ENCODE peak calls at places on chromosomes 13 and 19, in eight cellular contexts. One of them, this sample, is unnamed.

GRCh38 chr13:110771194-110771593 is 57.7 kb downstream of the ING1 start:
- DNase-seq in neural progenitor cell: no peak
- DNase-seq in CD4-positive, alpha-beta T cell: no peak
- DNase-seq in HFFc6: no peak
- DNase-seq in IMR-90: peak; percentile 29
- DNase-seq in progenitor cell of endocrine pancreas: no peak
- DNase-seq in activated B cell treated with CpG ODN at 0.5 μM for 24 hours: no peak
- DNase-seq in esophagus squamous epithelium: no peak
- DNase-seq in this sample: no peak

GRCh38 chr13:95355491-95355890 is 54.2 kb upstream of the ABCC4 start:
- DNase-seq in neural progenitor cell: no peak
- DNase-seq in CD4-positive, alpha-beta T cell: no peak
- DNase-seq in HFFc6: peak; percentile 52
- DNase-seq in IMR-90: peak; percentile 78
- DNase-seq in progenitor cell of endocrine pancreas: no peak
- DNase-seq in activated B cell treated with CpG ODN at 0.5 μM for 24 hours: no peak
- DNase-seq in esophagus squamous epithelium: no peak
- DNase-seq in this sample: no peak

GRCh38 chr13:46211116-46211515 is 612 bp upstream of the LRRC63 start:
- DNase-seq in neural progenitor cell: no peak
- DNase-seq in CD4-positive, alpha-beta T cell: peak; percentile 13
- DNase-seq in HFFc6: no peak
- DNase-seq in IMR-90: no peak
- DNase-seq in progenitor cell of endocrine pancreas: no peak
- DNase-seq in activated B cell treated with CpG ODN at 0.5 μM for 24 hours: no peak
- DNase-seq in esophagus squamous epithelium: no peak
- DNase-seq in this sample: no peak

GRCh38 chr13:46173656-46174055 is 8.3 kb downstream of the LCP1 start:
- DNase-seq in neural progenitor cell: no peak
- DNase-seq in CD4-positive, alpha-beta T cell: no peak
- DNase-seq in HFFc6: no peak
- DNase-seq in IMR-90: no peak
- DNase-seq in progenitor cell of endocrine pancreas: no peak
- DNase-seq in activated B cell treated with CpG ODN at 0.5 μM for 24 hours: no peak
- DNase-seq in esophagus squamous epithelium: no peak
- DNase-seq in this sample: no peak

GRCh38 chr13:26487781-26488180 is 69.7 kb upstream of the WASF3 start:
- DNase-seq in neural progenitor cell: no peak
- DNase-seq in CD4-positive, alpha-beta T cell: no peak
- DNase-seq in HFFc6: no peak
- DNase-seq in IMR-90: no peak
- DNase-seq in progenitor cell of endocrine pancreas: no peak
- DNase-seq in activated B cell treated with CpG ODN at 0.5 μM for 24 hours: no peak
- DNase-seq in esophagus squamous epithelium: no peak
- DNase-seq in this sample: no peak

GRCh38 chr13:36190771-36191170 is 23.6 kb downstream of the SOHLH2 start:
- DNase-seq in neural progenitor cell: no peak
- DNase-seq in CD4-positive, alpha-beta T cell: no peak
- DNase-seq in HFFc6: no peak
- DNase-seq in IMR-90: no peak
- DNase-seq in progenitor cell of endocrine pancreas: no peak
- DNase-seq in activated B cell treated with CpG ODN at 0.5 μM for 24 hours: no peak
- DNase-seq in esophagus squamous epithelium: no peak
- DNase-seq in this sample: no peak

GRCh38 chr13:112956516-112957294 is 12.3 kb upstream of the MCF2L start:
- DNase-seq in neural progenitor cell: peak; percentile 81
- DNase-seq in CD4-positive, alpha-beta T cell: no peak
- DNase-seq in HFFc6: no peak
- DNase-seq in IMR-90: no peak
- DNase-seq in progenitor cell of endocrine pancreas: no peak
- DNase-seq in activated B cell treated with CpG ODN at 0.5 μM for 24 hours: no peak
- DNase-seq in esophagus squamous epithelium: no peak
- DNase-seq in this sample: no peak

GRCh38 chr13:79434578-79434977 is 28.5 kb upstream of the RBM26 start:
- DNase-seq in neural progenitor cell: no peak
- DNase-seq in CD4-positive, alpha-beta T cell: no peak
- DNase-seq in HFFc6: peak; percentile 55
- DNase-seq in IMR-90: peak; percentile 42
- DNase-seq in progenitor cell of endocrine pancreas: no peak
- DNase-seq in activated B cell treated with CpG ODN at 0.5 μM for 24 hours: no peak
- DNase-seq in esophagus squamous epithelium: no peak
- DNase-seq in this sample: no peak

GRCh38 chr13:46667687-46668281 is 114.8 kb downstream of the LRCH1 start:
- DNase-seq in neural progenitor cell: no peak
- DNase-seq in CD4-positive, alpha-beta T cell: no peak
- DNase-seq in HFFc6: no peak
- DNase-seq in IMR-90: no peak
- DNase-seq in progenitor cell of endocrine pancreas: no peak
- DNase-seq in activated B cell treated with CpG ODN at 0.5 μM for 24 hours: no peak
- DNase-seq in esophagus squamous epithelium: no peak
- DNase-seq in this sample: no peak

GRCh38 chr13:88656751-88657150 is 985.6 kb downstream of the SLITRK5 start:
- DNase-seq in neural progenitor cell: no peak
- DNase-seq in CD4-positive, alpha-beta T cell: no peak
- DNase-seq in HFFc6: no peak
- DNase-seq in IMR-90: no peak
- DNase-seq in progenitor cell of endocrine pancreas: no peak
- DNase-seq in activated B cell treated with CpG ODN at 0.5 μM for 24 hours: no peak
- DNase-seq in esophagus squamous epithelium: no peak
- DNase-seq in this sample: no peak

GRCh38 chr19:22619371-22619770 is 14.8 kb upstream of the ZNF492 start:
- DNase-seq in neural progenitor cell: no peak
- DNase-seq in CD4-positive, alpha-beta T cell: no peak
- DNase-seq in HFFc6: no peak
- DNase-seq in IMR-90: no peak
- DNase-seq in progenitor cell of endocrine pancreas: no peak
- DNase-seq in activated B cell treated with CpG ODN at 0.5 μM for 24 hours: no peak
- DNase-seq in esophagus squamous epithelium: no peak
- DNase-seq in this sample: no peak

GRCh38 chr13:76600086-76600485 is 286.1 kb downstream of the KCTD12 start:
- DNase-seq in neural progenitor cell: no peak
- DNase-seq in CD4-positive, alpha-beta T cell: no peak
- DNase-seq in HFFc6: no peak
- DNase-seq in IMR-90: no peak
- DNase-seq in progenitor cell of endocrine pancreas: no peak
- DNase-seq in activated B cell treated with CpG ODN at 0.5 μM for 24 hours: no peak
- DNase-seq in esophagus squamous epithelium: no peak
- DNase-seq in this sample: no peak

GRCh38 chr19:38980583-38981374 is 5.2 kb upstream of the FBXO17 start:
- DNase-seq in neural progenitor cell: no peak
- DNase-seq in CD4-positive, alpha-beta T cell: no peak
- DNase-seq in HFFc6: no peak
- DNase-seq in IMR-90: no peak
- DNase-seq in progenitor cell of endocrine pancreas: no peak
- DNase-seq in activated B cell treated with CpG ODN at 0.5 μM for 24 hours: no peak
- DNase-seq in esophagus squamous epithelium: no peak
- DNase-seq in this sample: no peak

GRCh38 chr13:22220186-22221160 is 549.6 kb downstream of the FGF9 start:
- DNase-seq in neural progenitor cell: peak; percentile 73
- DNase-seq in CD4-positive, alpha-beta T cell: no peak
- DNase-seq in HFFc6: no peak
- DNase-seq in IMR-90: no peak
- DNase-seq in progenitor cell of endocrine pancreas: no peak
- DNase-seq in activated B cell treated with CpG ODN at 0.5 μM for 24 hours: no peak
- DNase-seq in esophagus squamous epithelium: no peak
- DNase-seq in this sample: no peak

GRCh38 chr19:8361921-8362793 is 1.8 kb upstream of the ANGPTL4 start:
- DNase-seq in neural progenitor cell: no peak
- DNase-seq in CD4-positive, alpha-beta T cell: no peak
- DNase-seq in HFFc6: peak; percentile 98
- DNase-seq in IMR-90: peak; percentile 99
- DNase-seq in progenitor cell of endocrine pancreas: no peak
- DNase-seq in activated B cell treated with CpG ODN at 0.5 μM for 24 hours: no peak
- DNase-seq in esophagus squamous epithelium: no peak
- DNase-seq in this sample: no peak

GRCh38 chr13:95585867-95586266 is 33.3 kb downstream of the CLDN10 start:
- DNase-seq in neural progenitor cell: no peak
- DNase-seq in CD4-positive, alpha-beta T cell: no peak
- DNase-seq in HFFc6: no peak
- DNase-seq in IMR-90: no peak
- DNase-seq in progenitor cell of endocrine pancreas: no peak
- DNase-seq in activated B cell treated with CpG ODN at 0.5 μM for 24 hours: no peak
- DNase-seq in esophagus squamous epithelium: no peak
- DNase-seq in this sample: no peak

GRCh38 chr19:55473613-55474012 is 2.8 kb upstream of the ZNF628 start:
- DNase-seq in neural progenitor cell: peak; percentile 49
- DNase-seq in CD4-positive, alpha-beta T cell: no peak
- DNase-seq in HFFc6: no peak
- DNase-seq in IMR-90: no peak
- DNase-seq in progenitor cell of endocrine pancreas: no peak
- DNase-seq in activated B cell treated with CpG ODN at 0.5 μM for 24 hours: no peak
- DNase-seq in esophagus squamous epithelium: no peak
- DNase-seq in this sample: no peak

GRCh38 chr13:44904982-44905381 is 84.3 kb downstream of the NUFIP1 start:
- DNase-seq in neural progenitor cell: no peak
- DNase-seq in CD4-positive, alpha-beta T cell: no peak
- DNase-seq in HFFc6: peak; percentile 97
- DNase-seq in IMR-90: peak; percentile 97
- DNase-seq in progenitor cell of endocrine pancreas: no peak
- DNase-seq in activated B cell treated with CpG ODN at 0.5 μM for 24 hours: no peak
- DNase-seq in esophagus squamous epithelium: no peak
- DNase-seq in this sample: no peak

GRCh38 chr13:33514362-33514761 is 228.8 kb upstream of the STARD13 start:
- DNase-seq in neural progenitor cell: peak; percentile 36
- DNase-seq in CD4-positive, alpha-beta T cell: no peak
- DNase-seq in HFFc6: no peak
- DNase-seq in IMR-90: no peak
- DNase-seq in progenitor cell of endocrine pancreas: no peak
- DNase-seq in activated B cell treated with CpG ODN at 0.5 μM for 24 hours: no peak
- DNase-seq in esophagus squamous epithelium: no peak
- DNase-seq in this sample: no peak
- TF ChIP-seq CTCF in neural progenitor cell: peak; percentile 29
- TF ChIP-seq CTCF in CD4-positive, alpha-beta T cell: no peak
- TF ChIP-seq CTCF in HFFc6: no peak
- TF ChIP-seq CTCF in IMR-90: no peak
- TF ChIP-seq CTCF in progenitor cell of endocrine pancreas: no peak
- TF ChIP-seq CTCF in activated B cell treated with CpG ODN at 0.5 μM for 24 hours: no peak
- TF ChIP-seq CTCF in esophagus squamous epithelium: no peak
- TF ChIP-seq CTCF in this sample: no peak

GRCh38 chr19:13526552-13526951 is 20.3 kb upstream of the CACNA1A start:
- DNase-seq in neural progenitor cell: peak; percentile 34
- DNase-seq in CD4-positive, alpha-beta T cell: no peak
- DNase-seq in HFFc6: peak; percentile 5
- DNase-seq in IMR-90: peak; percentile 18
- DNase-seq in progenitor cell of endocrine pancreas: no peak
- DNase-seq in activated B cell treated with CpG ODN at 0.5 μM for 24 hours: no peak
- DNase-seq in esophagus squamous epithelium: no peak
- DNase-seq in this sample: no peak

GRCh38 chr19:13530720-13531119 is 24.4 kb upstream of the CACNA1A start:
- DNase-seq in neural progenitor cell: no peak
- DNase-seq in CD4-positive, alpha-beta T cell: no peak
- DNase-seq in HFFc6: no peak
- DNase-seq in IMR-90: no peak
- DNase-seq in progenitor cell of endocrine pancreas: no peak
- DNase-seq in activated B cell treated with CpG ODN at 0.5 μM for 24 hours: no peak
- DNase-seq in esophagus squamous epithelium: no peak
- DNase-seq in this sample: no peak
- TF ChIP-seq CTCF in neural progenitor cell: no peak
- TF ChIP-seq CTCF in CD4-positive, alpha-beta T cell: no peak
- TF ChIP-seq CTCF in HFFc6: no peak
- TF ChIP-seq CTCF in IMR-90: no peak
- TF ChIP-seq CTCF in progenitor cell of endocrine pancreas: no peak
- TF ChIP-seq CTCF in activated B cell treated with CpG ODN at 0.5 μM for 24 hours: no peak
- TF ChIP-seq CTCF in esophagus squamous epithelium: no peak
- TF ChIP-seq CTCF in this sample: no peak

GRCh38 chr13:33057019-33057785 is 41.0 kb downstream of the KL start:
- DNase-seq in neural progenitor cell: peak; percentile 52
- DNase-seq in CD4-positive, alpha-beta T cell: no peak
- DNase-seq in HFFc6: peak; percentile 19
- DNase-seq in IMR-90: peak; percentile 6
- DNase-seq in progenitor cell of endocrine pancreas: no peak
- DNase-seq in activated B cell treated with CpG ODN at 0.5 μM for 24 hours: no peak
- DNase-seq in esophagus squamous epithelium: no peak
- DNase-seq in this sample: peak; percentile 32
- TF ChIP-seq CTCF in neural progenitor cell: peak; percentile 43
- TF ChIP-seq CTCF in CD4-positive, alpha-beta T cell: no peak
- TF ChIP-seq CTCF in HFFc6: peak; percentile 69
- TF ChIP-seq CTCF in IMR-90: peak; percentile 33
- TF ChIP-seq CTCF in progenitor cell of endocrine pancreas: peak; percentile 56
- TF ChIP-seq CTCF in activated B cell treated with CpG ODN at 0.5 μM for 24 hours: no peak
- TF ChIP-seq CTCF in esophagus squamous epithelium: no peak
- TF ChIP-seq CTCF in this sample: peak; percentile 52

GRCh38 chr13:42056585-42056984 is 8.1 kb downstream of the DGKH start:
- DNase-seq in neural progenitor cell: no peak
- DNase-seq in CD4-positive, alpha-beta T cell: no peak
- DNase-seq in HFFc6: no peak
- DNase-seq in IMR-90: no peak
- DNase-seq in progenitor cell of endocrine pancreas: no peak
- DNase-seq in activated B cell treated with CpG ODN at 0.5 μM for 24 hours: no peak
- DNase-seq in esophagus squamous epithelium: no peak
- DNase-seq in this sample: no peak

GRCh38 chr13:42056146-42056545 is 7.7 kb downstream of the DGKH start:
- DNase-seq in neural progenitor cell: no peak
- DNase-seq in CD4-positive, alpha-beta T cell: no peak
- DNase-seq in HFFc6: no peak
- DNase-seq in IMR-90: no peak
- DNase-seq in progenitor cell of endocrine pancreas: no peak
- DNase-seq in activated B cell treated with CpG ODN at 0.5 μM for 24 hours: no peak
- DNase-seq in esophagus squamous epithelium: no peak
- DNase-seq in this sample: no peak

GRCh38 chr13:42057918-42058530 is 9.6 kb downstream of the DGKH start:
- DNase-seq in neural progenitor cell: no peak
- DNase-seq in CD4-positive, alpha-beta T cell: no peak
- DNase-seq in HFFc6: no peak
- DNase-seq in IMR-90: no peak
- DNase-seq in progenitor cell of endocrine pancreas: no peak
- DNase-seq in activated B cell treated with CpG ODN at 0.5 μM for 24 hours: no peak
- DNase-seq in esophagus squamous epithelium: no peak
- DNase-seq in this sample: no peak

GRCh38 chr13:42055500-42056085 is 7.1 kb downstream of the DGKH start:
- DNase-seq in neural progenitor cell: no peak
- DNase-seq in CD4-positive, alpha-beta T cell: no peak
- DNase-seq in HFFc6: no peak
- DNase-seq in IMR-90: no peak
- DNase-seq in progenitor cell of endocrine pancreas: no peak
- DNase-seq in activated B cell treated with CpG ODN at 0.5 μM for 24 hours: no peak
- DNase-seq in esophagus squamous epithelium: no peak
- DNase-seq in this sample: no peak

DNA sequence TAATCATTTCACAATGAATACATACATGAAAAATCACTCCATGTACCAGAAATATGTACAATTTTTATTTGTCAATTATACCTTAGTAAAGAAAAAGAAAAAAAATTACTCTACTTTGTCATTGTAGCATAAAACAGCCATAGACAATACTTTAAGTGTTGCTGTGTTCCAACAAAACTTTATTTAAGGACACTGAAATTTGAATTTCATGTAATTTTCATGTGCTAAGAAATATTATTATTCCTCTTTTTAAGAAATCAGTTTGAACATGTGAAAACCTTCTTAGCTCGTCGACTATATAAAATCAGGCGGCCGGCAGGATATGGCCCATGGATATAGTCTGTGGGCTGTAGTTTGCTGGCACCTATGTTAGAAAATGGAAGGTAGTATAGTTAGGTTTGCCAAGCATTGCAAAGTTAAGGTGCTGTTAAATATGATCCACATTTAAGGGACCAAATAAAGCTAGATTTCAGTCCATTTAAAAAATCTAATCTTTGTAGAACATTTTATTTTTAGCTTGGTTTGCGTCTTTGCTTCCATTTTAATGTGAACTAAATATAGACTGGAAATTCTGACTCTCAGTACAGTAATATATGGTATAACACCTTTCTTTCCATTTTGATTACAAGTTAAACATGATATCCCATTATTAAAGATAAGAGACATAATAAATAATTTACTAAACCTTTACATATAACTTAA is 6.5 kb downstream of the DGKH start:
- DNase-seq in neural progenitor cell: no peak
- DNase-seq in CD4-positive, alpha-beta T cell: no peak
- DNase-seq in HFFc6: no peak
- DNase-seq in IMR-90: no peak
- DNase-seq in progenitor cell of endocrine pancreas: no peak
- DNase-seq in activated B cell treated with CpG ODN at 0.5 μM for 24 hours: no peak
- DNase-seq in esophagus squamous epithelium: no peak
- DNase-seq in this sample: no peak
- TF ChIP-seq CTCF in neural progenitor cell: no peak
- TF ChIP-seq CTCF in CD4-positive, alpha-beta T cell: no peak
- TF ChIP-seq CTCF in HFFc6: no peak
- TF ChIP-seq CTCF in IMR-90: no peak
- TF ChIP-seq CTCF in progenitor cell of endocrine pancreas: no peak
- TF ChIP-seq CTCF in activated B cell treated with CpG ODN at 0.5 μM for 24 hours: no peak
- TF ChIP-seq CTCF in esophagus squamous epithelium: no peak
- TF ChIP-seq CTCF in this sample: no peak